ENCODE peak calls at places on chromosomes 16 and 17, in four cellular contexts. J is fibroblast of villous mesenchyme, H is endothelial cell of umbilical vein, C is AG04450. T is an unnamed sample.
A peak's percentile ranks its signal among the peaks of the same experiment; 100 is the strongest.

GRCh38 chr17:61291457-61292311 is 108.0 kb upstream of the TBX2 start:
- DNase-seq in J (peak; percentile 80), H (no peak), C (no peak), T (no peak)

GRCh38 chr16:31488630-31489564 is 6.0 kb downstream of the SLC5A2 start:
- DNase-seq in J (no peak), H (no peak), C (no peak), T (peak; percentile 22)

GRCh38 chr17:13597723-13598347 is 3.9 kb downstream of the HS3ST3A1 start:
- DNase-seq in J (peak; percentile 70), H (peak; percentile 27), C (no peak), T (peak; percentile 67)

GRCh38 chr16:67339453-67339852 is 12.8 kb downstream of the LRRC36 start:
- DNase-seq in J (peak; percentile 62), H (peak; percentile 40), C (peak; percentile 10), T (peak; percentile 56)

GRCh38 chr16:17921357-17921978 is 415.1 kb downstream of the NPIPA8 start:
- DNase-seq in J (peak; percentile 5), H (no peak), C (no peak), T (no peak)

GRCh38 chr16:78421244-78421661 is 321.8 kb downstream of the WWOX start:
- DNase-seq in J (no peak), H (no peak), C (no peak), T (no peak)

GRCh38 chr16:78415669-78416068 is 316.2 kb downstream of the WWOX start:
- DNase-seq in J (no peak), H (no peak), C (no peak), T (no peak)

GRCh38 chr17:16989230-16989952 is 17.5 kb upstream of the TNFRSF13B start:
- DNase-seq in J (no peak), H (no peak), C (no peak), T (no peak)

GRCh38 chr16:48971571-48972071 is 310.0 kb downstream of the CBLN1 start:
- DNase-seq in J (no peak), H (no peak), C (no peak), T (no peak)

GRCh38 chr16:58753711-58754134 is 19.6 kb upstream of the GOT2 start:
- DNase-seq in J (no peak), H (no peak), C (no peak), T (no peak)

GRCh38 chr17:51352798-51353197 is 92.5 kb downstream of the UTP18 start:
- DNase-seq in J (no peak), H (no peak), C (no peak), T (no peak)

GRCh38 chr17:2253362-2253761 is 50.2 kb downstream of the SMG6 start:
- DNase-seq in J (no peak), H (no peak), C (no peak), T (no peak)

GRCh38 chr17:65595071-65595655 is 33.7 kb upstream of the AXIN2 start:
- DNase-seq in J (peak; percentile 42), H (no peak), C (no peak), T (peak; percentile 56)

GRCh38 chr17:8975091-8975707 is 9.7 kb upstream of the PIK3R5 start:
- DNase-seq in J (no peak), H (no peak), C (no peak), T (no peak)

GRCh38 chr17:64004903-64005733 is 7.0 kb downstream of the PRR29 start:
- DNase-seq in J (no peak), H (no peak), C (no peak), T (no peak)

GRCh38 chr16:2473425-2473926 is 1.5 kb upstream of the TBC1D24 start:
- DNase-seq in J (no peak), H (no peak), C (no peak), T (no peak)

GRCh38 chr17:2337811-2338657 is 733 bp downstream of the SGSM2 start:
- DNase-seq in J (peak; percentile 60), H (peak; percentile 73), C (no peak), T (peak; percentile 84)

GRCh38 chr16:54938351-54939346 is 8.0 kb downstream of the IRX5 start:
- DNase-seq in J (no peak), H (peak; percentile 44), C (no peak), T (no peak)

DNA sequence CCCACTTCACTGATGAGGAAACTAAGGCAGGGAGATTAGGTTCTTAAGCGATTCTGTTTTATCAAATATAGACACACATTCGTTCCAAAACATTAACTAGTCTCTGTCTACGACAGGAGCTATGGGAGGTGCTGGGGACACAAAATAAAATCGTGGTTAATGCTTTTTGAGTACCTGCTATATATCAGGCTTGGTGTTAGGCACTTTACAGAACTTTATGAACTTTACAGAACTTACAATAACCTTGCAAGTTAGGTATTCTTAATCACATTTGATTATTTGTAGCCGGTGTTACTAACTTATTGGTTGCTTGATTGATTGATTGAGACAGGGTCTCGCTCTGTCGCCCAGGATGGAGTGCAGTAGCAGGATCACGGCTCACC is 538 bp upstream of the HEATR3 start:
- DNase-seq in J (no peak), H (no peak), C (no peak), T (no peak)
- H3K4me3 ChIP-seq in J (peak overlapping the region; percentile 99), H (no peak overlapping the region), C (peak overlapping the region; percentile 39), T (peak overlapping the region; percentile 98)

GRCh38 chr16:50548659-50549560 is 714 bp downstream of the NKD1 start:
- DNase-seq in J (no peak), H (peak; percentile 10), C (no peak), T (peak; percentile 47)

GRCh38 chr16:50549561-50549915 is 1.3 kb downstream of the NKD1 start:
- DNase-seq in J (no peak), H (no peak), C (no peak), T (no peak)

GRCh38 chr16:50551243-50551642 is 3.0 kb downstream of the NKD1 start:
- DNase-seq in J (no peak), H (no peak), C (no peak), T (no peak)

GRCh38 chr16:50547944-50548658 is at the start of gene NKD1:
- DNase-seq in J (peak; percentile 27), H (peak; percentile 26), C (no peak), T (peak; percentile 83)

GRCh38 chr16:50550035-50550434 is 1.8 kb downstream of the NKD1 start:
- DNase-seq in J (no peak), H (no peak), C (no peak), T (no peak)
- H3K4me3 ChIP-seq in J (no peak overlapping the region), H (no peak overlapping the region), C (no peak overlapping the region), T (no peak overlapping the region)

GRCh38 chr16:74461826-74462225 is 40.5 kb upstream of the CLEC18B start:
- DNase-seq in J (no peak), H (no peak), C (no peak), T (no peak)
- H3K4me3 ChIP-seq in J (no peak overlapping the region), H (no peak overlapping the region), C (no peak overlapping the region), T (no peak overlapping the region)

GRCh38 chr16:57000271-57001025 is 11.1 kb downstream of the NLRC5 start:
- DNase-seq in J (peak; percentile 85), H (peak; percentile 60), C (peak; percentile 54), T (peak; percentile 58)
- H3K4me3 ChIP-seq in J (no peak overlapping the region), H (no peak overlapping the region), C (no peak overlapping the region), T (no peak overlapping the region)

DNA sequence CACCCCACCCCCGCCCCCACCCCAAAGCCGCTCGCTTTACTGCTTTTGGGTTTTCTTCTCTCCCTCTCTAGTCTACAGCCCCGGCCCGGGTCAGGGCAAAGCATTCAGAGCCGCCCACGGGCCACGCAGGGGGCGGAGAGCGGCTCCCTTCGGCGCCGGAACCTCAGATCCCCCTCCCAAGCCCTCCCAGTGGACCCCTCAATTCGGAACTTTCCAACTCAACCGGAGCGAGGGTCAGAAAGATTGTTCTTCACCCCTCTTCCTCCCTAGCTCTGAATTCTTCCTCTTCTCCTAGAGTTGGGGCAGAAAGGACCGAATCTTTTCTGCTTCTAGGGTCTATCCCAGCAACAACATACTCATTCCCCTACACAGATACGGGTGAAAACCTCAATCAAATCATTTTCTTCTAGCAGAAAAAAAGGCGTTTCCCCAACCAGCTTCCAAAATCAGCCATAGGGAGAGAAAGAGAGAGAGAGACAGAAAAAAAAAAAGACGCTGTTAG is 1.0 kb downstream of the HOXB2 start:
- DNase-seq in J (no peak), H (no peak), C (no peak), T (no peak)
- H3K4me3 ChIP-seq in J (peak overlapping the region; percentile 72), H (peak overlapping the region; percentile 97), C (peak overlapping the region; percentile 87), T (peak overlapping the region; percentile 95)

DNA sequence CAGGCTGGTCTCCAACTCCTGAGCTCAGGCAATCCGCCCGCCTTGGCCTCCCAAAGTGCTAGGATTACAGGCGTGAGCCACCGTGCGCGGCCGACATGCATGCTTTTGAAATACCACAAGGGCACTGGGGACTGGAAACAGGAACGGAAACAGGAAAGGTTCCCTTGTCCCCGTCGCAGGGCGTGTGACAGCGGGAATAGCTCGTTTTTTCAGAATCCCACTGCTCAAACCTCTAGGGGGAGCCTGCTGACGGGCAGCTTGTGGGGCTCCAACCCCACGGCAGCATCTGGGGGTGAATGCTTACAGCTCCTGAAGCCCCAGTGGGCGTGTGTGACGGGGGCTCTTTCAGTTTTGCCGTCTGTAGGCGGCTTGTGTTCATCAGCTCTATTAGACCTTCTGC is 18.8 kb upstream of the ASGR2 start:
- DNase-seq in J (no peak), H (peak; percentile 27), C (no peak), T (peak; percentile 32)
- H3K4me3 ChIP-seq in J (no peak overlapping the region), H (no peak overlapping the region), C (no peak overlapping the region), T (no peak overlapping the region)

GRCh38 chr17:47776330-47777197 is 43.5 kb downstream of the TBX21 start:
- DNase-seq in J (peak; percentile 42), H (peak; percentile 40), C (no peak), T (peak; percentile 48)
- H3K4me3 ChIP-seq in J (no peak overlapping the region), H (no peak overlapping the region), C (no peak overlapping the region), T (no peak overlapping the region)

T was measured in adipocyte.